ENCODE peak calls at places on chromosome 14, in eight cellular contexts. Q, K, I, X, P, D, U and W are unnamed samples. For H3K4me1, the result is how much of the 10 kb centered on the place peaks cover.

GRCh38 chr14:105378873-105379685 is 19.3 kb upstream of the TEX22 start:
- DNase-seq in Q (no peak), X (no peak), U (no peak), P (no peak), I (no peak), D (no peak), K (no peak), W (no peak)

GRCh38 chr14:58641509-58641908 is 3.7 kb downstream of the DACT1 start:
- DNase-seq in X (no peak), P (no peak), K (no peak), U (no peak), I (no peak), Q (no peak), D (no peak), W (no peak)

GRCh38 chr14:64363265-64363840 is 24.8 kb upstream of the MTHFD1 start:
- DNase-seq in U (no peak), Q (no peak), D (no peak), K (no peak), I (no peak), X (no peak), P (peak), W (no peak)

GRCh38 chr14:104544362-104544761 is 35.2 kb upstream of the C14orf180 start:
- DNase-seq in U (peak), I (no peak), P (no peak), X (no peak), Q (no peak), D (no peak), K (no peak), W (no peak)

GRCh38 chr14:103231376-103232019 is 102.5 kb upstream of the EIF5 start:
- DNase-seq in Q (no peak), U (no peak), X (no peak), D (no peak), I (no peak), K (no peak), P (no peak), W (no peak)

GRCh38 chr14:95319312-95320075 is at the start of gene CLMN:
- DNase-seq in P (peak), Q (peak), D (peak), I (peak), X (peak), K (peak), U (peak), W (no peak)

GRCh38 chr14:105335735-105336476 is 21.4 kb downstream of the PACS2 start:
- DNase-seq in U (no peak), K (no peak), Q (no peak), D (no peak), I (no peak), X (no peak), P (no peak), W (no peak)

GRCh38 chr14:94659953-94660946 is 48.1 kb downstream of the SERPINA3 start:
- DNase-seq in Q (no peak), X (no peak), D (no peak), U (no peak), P (no peak), K (no peak), I (no peak), W (no peak)

GRCh38 chr14:102732924-102733323 is 44.3 kb upstream of the TRAF3 start:
- DNase-seq in I (no peak), Q (no peak), U (no peak), X (no peak), D (no peak), K (no peak), P (no peak), W (no peak)

GRCh38 chr14:79605863-79606262 is 605.4 kb downstream of the DIO2 start:
- DNase-seq in X (no peak), U (no peak), I (no peak), P (no peak), D (no peak), Q (no peak), K (no peak), W (no peak)

GRCh38 chr14:90487031-90487430 is 90.2 kb downstream of the CALM1 start:
- DNase-seq in P (peak), D (no peak), X (no peak), Q (no peak), I (no peak), K (peak), U (peak), W (no peak)

GRCh38 chr14:100292301-100292775 is 13.9 kb downstream of the SLC25A29 start:
- DNase-seq in U (no peak), D (peak), Q (no peak), P (no peak), K (no peak), X (no peak), I (no peak), W (no peak)

GRCh38 chr14:94864421-94865195 is 94.7 kb upstream of the GSC start:
- DNase-seq in Q (no peak), D (no peak), P (no peak), X (no peak), I (no peak), K (no peak), U (peak), W (no peak)

GRCh38 chr14:100658514-100658886 is 68.2 kb upstream of the DLK1 start:
- DNase-seq in I (no peak), Q (peak), K (no peak), P (no peak), X (no peak), D (no peak), U (peak), W (no peak)

GRCh38 chr14:92401561-92401960 is 78.6 kb downstream of the SLC24A4 start:
- DNase-seq in Q (no peak), U (no peak), P (no peak), K (no peak), D (no peak), I (no peak), X (no peak), W (no peak)

GRCh38 chr14:93045965-93046695 is 69.6 kb downstream of the ITPK1 start:
- DNase-seq in X (no peak), P (peak), D (no peak), U (no peak), K (no peak), Q (peak), I (no peak), W (no peak)

GRCh38 chr14:101499513-101499912 is 61.8 kb upstream of the DIO3 start:
- DNase-seq in I (peak), D (peak), Q (no peak), P (no peak), X (no peak), U (peak), K (no peak), W (no peak)

GRCh38 chr14:91228112-91229004 is 16.1 kb downstream of the GPR68 start:
- DNase-seq in Q (peak), U (peak), K (no peak), P (peak), X (no peak), I (no peak), D (no peak), W (peak)

GRCh38 chr14:45526715-45527549 is 273.9 kb upstream of the MIS18BP1 start:
- DNase-seq in X (peak), U (peak), K (peak), D (no peak), Q (no peak), P (no peak), I (peak), W (no peak)

GRCh38 chr14:62532186-62532585 is 513.1 kb downstream of the KCNH5 start:
- DNase-seq in D (no peak), Q (no peak), P (no peak), X (no peak), K (no peak), I (no peak), U (no peak), W (no peak)

GRCh38 chr14:58752782-58753181 is 115.0 kb downstream of the DACT1 start:
- DNase-seq in X (peak), Q (no peak), I (peak), P (peak), D (peak), U (no peak), K (peak), W (no peak)

GRCh38 chr14:88422919-88423318 is 37.5 kb downstream of the SPATA7 start:
- DNase-seq in D (no peak), U (no peak), P (no peak), I (no peak), K (no peak), Q (no peak), X (no peak), W (no peak)

GRCh38 chr14:57390037-57390805 is at the start of gene NAA30:
- DNase-seq in X (peak), Q (peak), K (peak), P (peak), U (peak), D (peak), I (peak), W (peak)

GRCh38 chr14:89956294-89957009 is 725 bp downstream of the TDP1 start:
- DNase-seq in D (peak), K (peak), Q (no peak), I (peak), P (peak), U (peak), X (peak), W (peak)

GRCh38 chr14:46686652-46687051 is 35.1 kb upstream of the RPL10L start:
- DNase-seq in K (no peak), I (no peak), X (no peak), D (no peak), Q (no peak), U (no peak), P (no peak), W (no peak)

GRCh38 chr14:75283884-75284563 is 5.4 kb downstream of the FOS start:
- DNase-seq in X (peak), D (no peak), K (no peak), I (peak), P (no peak), Q (peak), U (no peak), W (no peak)

GRCh38 chr14:28709571-28710305 is 56.8 kb upstream of the FOXG1 start:
- DNase-seq in K (no peak), X (no peak), Q (no peak), U (no peak), P (no peak), D (no peak), I (no peak), W (no peak)

GRCh38 chr14:103528158-103528511 is 861 bp upstream of the TRMT61A start:
- DNase-seq in P (no peak), Q (no peak), D (no peak), X (no peak), K (no peak), U (no peak), I (peak), W (no peak)

GRCh38 chr14:100673085-100673806 is 53.4 kb upstream of the DLK1 start:
- DNase-seq in K (no peak), P (no peak), X (no peak), I (peak), D (no peak), U (peak), Q (no peak), W (no peak)

GRCh38 chr14:100539766-100540140 is 47.5 kb downstream of the BEGAIN start:
- DNase-seq in U (no peak), Q (no peak), D (peak), X (no peak), P (no peak), I (no peak), K (no peak), W (no peak)

GRCh38 chr14:56170028-56170427 is 51.8 kb downstream of the PELI2 start:
- DNase-seq in P (no peak), K (no peak), Q (no peak), I (no peak), U (no peak), D (no peak), X (no peak), W (no peak)

GRCh38 chr14:75522224-75522764 is at the start of gene BATF:
- DNase-seq in U (no peak), D (no peak), I (peak), K (no peak), P (no peak), Q (no peak), X (no peak), W (peak)

GRCh38 chr14:104974146-104974541 is 4.0 kb downstream of the AHNAK2 start:
- DNase-seq in Q (no peak), D (no peak), X (no peak), P (no peak), U (no peak), K (no peak), I (no peak), W (no peak)

GRCh38 chr14:86574026-86574777 is 1044.3 kb downstream of the FLRT2 start:
- DNase-seq in I (no peak), P (no peak), Q (no peak), D (no peak), K (no peak), X (no peak), U (no peak), W (no peak)

GRCh38 chr14:93032301-93032929 is 83.3 kb downstream of the ITPK1 start:
- DNase-seq in Q (no peak), I (no peak), P (no peak), K (no peak), D (no peak), X (peak), U (no peak), W (no peak)

GRCh38 chr14:23814858-23815257 is 138.7 kb upstream of the DHRS4 start:
- DNase-seq in P (no peak), Q (no peak), D (no peak), U (no peak), I (no peak), X (no peak), K (no peak), W (no peak)

GRCh38 chr14:104383931-104384775 is 195.4 kb upstream of the C14orf180 start:
- DNase-seq in D (no peak), K (no peak), Q (no peak), I (no peak), X (no peak), U (no peak), P (no peak), W (no peak)

GRCh38 chr14:75323571-75323970 is 44.9 kb downstream of the FOS start:
- DNase-seq in X (no peak), Q (no peak), P (no peak), U (no peak), I (no peak), D (no peak), K (no peak), W (no peak)

GRCh38 chr14:71246539-71246938 is 339.3 kb downstream of the PCNX1 start:
- DNase-seq in P (no peak), Q (no peak), X (no peak), D (no peak), U (no peak), I (no peak), K (no peak), W (no peak)

GRCh38 chr14:71244341-71244740 is 337.1 kb downstream of the PCNX1 start:
- DNase-seq in D (no peak), U (no peak), I (no peak), K (no peak), Q (no peak), P (no peak), X (no peak), W (no peak)

GRCh38 chr14:71247106-71247505 is 339.8 kb downstream of the PCNX1 start:
- DNase-seq in I (no peak), P (no peak), U (no peak), D (no peak), K (no peak), X (no peak), Q (no peak), W (no peak)

GRCh38 chr14:71243697-71244096 is 336.4 kb downstream of the PCNX1 start:
- DNase-seq in Q (no peak), P (no peak), D (no peak), U (no peak), K (no peak), I (no peak), X (no peak), W (no peak)

GRCh38 chr14:71245659-71246361 is 338.6 kb downstream of the PCNX1 start:
- DNase-seq in D (no peak), Q (no peak), K (no peak), X (no peak), P (no peak), U (no peak), I (no peak), W (no peak)
- H3K4me1 ChIP-seq in D (under half), Q (under half), K (under half), X (under half), P (under half), U (under half), I (under half), W (under half)

DNA sequence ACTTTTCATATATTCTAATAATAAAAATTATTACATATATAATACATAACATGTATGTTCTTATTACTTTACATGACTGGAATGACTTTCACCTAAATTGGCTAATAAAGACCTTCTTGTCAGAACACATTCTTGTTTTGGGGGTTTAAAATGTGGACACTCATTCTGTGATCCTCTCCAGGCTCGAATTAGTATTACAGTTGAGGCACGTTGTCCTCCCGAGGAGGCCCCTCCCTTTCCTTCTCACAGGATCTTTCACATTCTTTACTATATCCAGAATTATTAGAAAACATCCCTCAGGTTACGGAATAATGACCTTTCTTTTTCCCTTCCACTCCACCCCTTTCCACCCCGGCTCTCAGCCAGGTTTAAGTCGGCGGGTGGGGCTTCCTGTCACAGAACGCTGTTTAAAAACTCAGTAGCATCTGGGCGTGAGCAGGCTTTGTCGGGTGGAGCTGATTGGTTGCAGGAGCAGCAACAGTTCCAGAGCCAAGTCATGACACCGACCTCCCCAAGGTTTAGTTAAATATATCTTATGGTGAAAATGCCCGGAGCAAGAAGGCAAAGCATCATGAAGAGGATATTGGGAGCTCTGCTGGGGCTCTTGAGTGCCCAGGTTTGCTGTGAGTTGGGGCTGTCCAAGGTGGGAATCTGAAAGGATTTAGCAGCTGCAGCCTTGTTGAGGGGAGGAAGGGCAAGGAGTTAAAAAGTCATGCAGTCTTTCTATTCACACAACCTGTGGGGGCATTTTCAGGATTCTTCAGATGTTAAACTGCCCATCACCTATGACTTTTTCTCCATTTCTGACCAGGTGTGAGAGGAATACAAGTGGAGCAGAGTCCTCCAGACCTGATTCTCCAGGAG is 396.7 kb upstream of the OR4E1 start:
- DNase-seq in U (peak), D (no peak), K (peak), Q (no peak), I (no peak), X (no peak), P (peak), W (peak)
- TF ChIP-seq CTCF in U (no peak), D (no peak), K (no peak), Q (no peak), I (no peak), X (no peak), P (no peak), W (no peak)

GRCh38 chr14:51321036-51321435 is 81.0 kb downstream of the TMX1 start:
- DNase-seq in P (peak), X (no peak), D (no peak), I (no peak), U (no peak), K (no peak), Q (no peak), W (no peak)

GRCh38 chr14:51323492-51323891 is 83.4 kb downstream of the TMX1 start:
- DNase-seq in D (no peak), X (no peak), Q (no peak), U (no peak), K (no peak), I (no peak), P (no peak), W (no peak)

GRCh38 chr14:51318777-51319176 is 78.7 kb downstream of the TMX1 start:
- DNase-seq in K (no peak), P (peak), X (no peak), U (no peak), D (no peak), Q (no peak), I (no peak), W (no peak)

GRCh38 chr14:51317373-51317772 is 77.3 kb downstream of the TMX1 start:
- DNase-seq in K (no peak), U (no peak), X (no peak), I (no peak), D (no peak), P (no peak), Q (no peak), W (no peak)

DNA sequence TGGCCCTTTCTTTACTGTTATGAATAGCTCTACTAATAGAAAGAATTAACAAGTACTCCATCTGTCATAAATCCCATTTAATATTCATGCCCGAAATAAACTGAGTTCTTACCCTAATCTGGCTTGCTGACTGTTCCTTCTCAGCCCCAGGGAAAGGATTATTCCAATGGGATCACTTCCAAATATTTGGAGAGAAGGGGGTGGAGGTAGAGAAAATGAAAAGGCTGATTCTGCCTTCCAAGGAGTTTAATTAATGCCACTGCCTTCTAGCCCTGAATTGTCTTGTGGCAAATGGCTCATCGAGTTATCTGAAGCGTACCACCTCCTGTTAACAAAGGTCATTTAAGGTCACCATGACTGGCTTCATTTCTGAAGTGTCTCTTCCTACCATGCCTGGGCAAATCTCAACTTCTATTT is 79.1 kb downstream of the TMX1 start:
- DNase-seq in K (no peak), U (no peak), P (no peak), I (no peak), Q (no peak), X (no peak), D (no peak), W (no peak)
- H3K4me1 ChIP-seq in K (under half), U (under half), P (under half), I (under half), Q (under half), X (under half), D (under half), W (under half)

GRCh38 chr14:84541008-84541407 is 988.9 kb upstream of the FLRT2 start:
- DNase-seq in Q (no peak), I (no peak), U (no peak), P (no peak), K (no peak), D (no peak), X (no peak), W (no peak)
- TF ChIP-seq CTCF in Q (no peak), I (no peak), U (no peak), P (no peak), K (no peak), D (no peak), X (no peak), W (no peak)